ENCODE peak calls at places on chromosomes 7 and 10, in four cellular contexts. G, H, M and Y are unnamed samples. For H3K4me1, the result is how much of the 10 kb centered on the place peaks cover.

GRCh38 chr7:106071356-106071998 is 40.6 kb downstream of the SYPL1 start:
- DNase-seq in G (no peak), H (peak), M (peak), Y (no peak)

GRCh38 chr10:73517166-73517888 is 21.5 kb upstream of the PPP3CB start:
- DNase-seq in G (no peak), H (no peak), M (peak), Y (peak)

GRCh38 chr7:27723086-27723485 is 16.9 kb upstream of the TAX1BP1 start:
- DNase-seq in G (no peak), H (no peak), M (no peak), Y (no peak)

GRCh38 chr10:96673318-96674099 is 46.8 kb downstream of the PIK3AP1 start:
- DNase-seq in G (no peak), H (peak), M (no peak), Y (peak)

GRCh38 chr10:99694171-99694570 is 34.9 kb downstream of the ENTPD7 start:
- DNase-seq in G (no peak), H (no peak), M (no peak), Y (no peak)

GRCh38 chr7:107857541-107857912 is 33.5 kb upstream of the DLD start:
- DNase-seq in G (no peak), H (no peak), M (no peak), Y (no peak)

GRCh38 chr10:100600218-100600617 is 64.5 kb downstream of the HIF1AN start:
- DNase-seq in G (no peak), H (no peak), M (no peak), Y (no peak)

GRCh38 chr7:141001122-141001521 is 13.6 kb downstream of the MRPS33 start:
- DNase-seq in G (no peak), H (no peak), M (no peak), Y (no peak)

GRCh38 chr10:49602380-49603023 is 7.6 kb upstream of the SLC18A3 start:
- DNase-seq in G (no peak), H (no peak), M (no peak), Y (peak)

GRCh38 chr10:80253266-80253962 is 36.0 kb downstream of the MAT1A start:
- DNase-seq in G (no peak), H (peak), M (no peak), Y (no peak)

GRCh38 chr10:70193391-70193844 is 23.1 kb upstream of the SAR1A start:
- DNase-seq in G (no peak), H (no peak), M (no peak), Y (no peak)

GRCh38 chr7:29468196-29468595 is 95.4 kb upstream of the PRR15 start:
- DNase-seq in G (no peak), H (no peak), M (no peak), Y (no peak)

GRCh38 chr7:106153891-106154449 is 41.9 kb upstream of the SYPL1 start:
- DNase-seq in G (peak), H (peak), M (peak), Y (peak)

GRCh38 chr7:39353615-39354376 is 212.4 kb upstream of the YAE1 start:
- DNase-seq in G (no peak), H (no peak), M (peak), Y (no peak)

DNA sequence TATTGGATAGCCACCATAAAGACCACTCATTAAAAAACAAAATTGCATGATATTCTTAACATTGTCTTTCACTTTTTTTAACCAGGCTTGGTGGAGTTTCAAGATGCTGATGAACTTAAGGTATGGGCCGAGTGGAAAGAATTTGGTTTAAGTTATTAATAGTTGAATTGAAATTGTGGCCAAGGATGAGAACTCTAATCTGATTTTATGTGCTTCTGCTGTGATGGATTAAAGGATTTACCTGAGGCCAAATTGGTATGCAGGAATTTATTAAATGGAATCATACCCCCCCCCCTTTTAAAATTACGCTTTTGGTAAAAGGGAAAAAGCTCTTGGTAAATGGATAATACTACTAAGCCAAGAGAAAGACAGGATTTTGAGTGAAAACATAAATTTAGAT is 33.8 kb upstream of the TOMM7 start:
- DNase-seq in G (no peak), H (no peak), M (no peak), Y (no peak)
- H3K4me1 ChIP-seq in G (half or more), H (under half), M (under half), Y (under half)

DNA sequence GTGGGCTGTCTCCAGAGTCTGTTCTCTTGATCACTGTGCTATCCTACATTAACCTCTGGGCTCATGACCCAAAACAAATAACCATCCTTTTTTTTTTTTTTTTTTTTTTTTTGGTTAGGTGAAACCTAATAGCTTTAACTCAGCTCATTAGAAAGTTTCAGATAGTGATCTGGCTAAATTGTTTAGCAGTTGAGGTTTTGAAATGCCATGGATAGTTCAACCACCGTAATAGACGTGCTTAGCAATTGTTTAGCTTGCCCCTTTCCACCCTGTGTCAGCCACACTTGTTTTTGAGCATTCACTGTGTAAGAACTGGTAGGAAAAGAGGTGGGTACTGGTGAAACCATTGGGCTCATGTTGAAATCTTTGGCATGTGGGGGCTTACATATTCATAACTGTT is 3.8 kb downstream of the PLCE1 start:
- DNase-seq in G (no peak), H (no peak), M (peak), Y (no peak)
- H3K4me1 ChIP-seq in G (half or more), H (under half), M (under half), Y (half or more)

DNA sequence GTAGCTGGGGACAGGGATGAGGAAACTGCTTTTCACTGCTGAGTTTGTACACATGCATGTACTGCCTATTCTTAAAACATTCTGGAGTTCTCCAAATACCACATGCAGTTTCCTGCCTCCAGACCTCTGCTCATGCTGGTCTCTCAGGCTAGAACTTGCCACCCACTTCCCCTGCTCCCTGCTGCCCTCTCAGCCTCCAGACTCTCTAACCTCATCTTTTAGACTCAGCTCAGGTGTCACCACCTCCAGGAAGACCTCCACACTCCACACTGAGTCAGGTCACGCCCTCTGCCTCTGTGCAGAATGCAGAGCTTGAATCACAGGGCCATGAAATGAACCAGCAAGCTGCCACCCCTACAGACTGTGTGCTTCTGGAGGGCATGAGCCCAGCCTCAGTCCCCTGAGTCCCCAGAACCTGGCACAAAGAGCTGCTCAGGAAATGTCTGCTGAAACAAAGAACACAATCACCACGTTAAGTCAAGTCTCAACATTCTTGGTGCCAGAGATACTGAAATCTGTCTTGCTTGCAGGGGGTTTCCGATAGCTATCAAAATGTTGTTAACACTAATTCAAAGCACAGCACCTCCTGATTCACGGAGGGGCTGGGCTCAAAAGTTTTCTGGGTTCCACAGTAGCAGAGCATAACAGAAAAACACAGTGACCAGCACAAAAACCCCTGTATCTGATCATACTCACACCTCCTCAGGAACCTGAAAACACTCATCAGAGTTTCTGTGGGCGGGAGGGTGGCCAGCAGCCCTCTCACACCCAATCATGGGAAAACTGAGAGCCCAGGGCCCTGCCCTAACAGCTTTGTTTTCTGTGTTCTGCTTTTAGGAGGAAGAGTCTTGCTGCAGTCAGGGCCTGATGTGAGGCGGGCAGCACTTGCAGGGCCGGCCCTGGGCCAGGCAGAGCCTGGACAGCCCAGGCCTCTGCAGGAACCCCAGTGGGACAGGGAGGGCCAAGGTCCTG is 21.1 kb downstream of the FAM53B start:
- DNase-seq in G (no peak), H (peak), M (peak), Y (no peak)
- H3K4me1 ChIP-seq in G (under half), H (half or more), M (under half), Y (under half)

GRCh38 chr10:754914-755313 is 65.4 kb upstream of the DIP2C start:
- DNase-seq in G (no peak), H (no peak), M (no peak), Y (no peak)

GRCh38 chr10:760622-761021 is 71.2 kb upstream of the DIP2C start:
- DNase-seq in G (no peak), H (no peak), M (no peak), Y (no peak)

GRCh38 chr10:761376-761775 is 71.9 kb upstream of the DIP2C start:
- DNase-seq in G (no peak), H (peak), M (no peak), Y (no peak)

DNA sequence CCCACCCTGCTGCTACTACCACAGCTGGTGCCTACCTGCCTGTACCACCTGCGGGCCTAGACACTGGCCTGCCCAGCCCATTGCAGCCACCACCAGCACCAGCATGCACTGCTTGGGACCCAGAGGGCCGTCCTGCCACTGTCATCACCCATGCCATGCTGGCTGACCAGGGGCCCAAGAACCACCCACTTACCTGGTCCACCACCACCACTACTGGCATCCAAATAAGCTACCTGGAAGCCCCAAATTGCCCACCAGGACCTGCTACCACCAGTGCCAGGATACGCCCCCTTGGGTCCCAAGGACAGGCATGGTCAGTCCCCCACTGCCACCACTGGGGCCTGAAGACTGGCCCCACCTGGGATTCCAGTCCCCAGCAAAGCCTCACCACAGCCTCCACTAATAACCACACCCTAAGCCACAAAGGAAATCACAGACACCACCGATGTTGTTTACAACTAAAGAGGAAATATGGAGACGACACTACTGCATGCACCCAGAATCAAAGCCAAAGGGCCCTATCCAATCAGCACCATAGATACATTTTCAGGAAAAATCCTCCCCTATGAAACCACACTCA is 70.5 kb upstream of the DIP2C start:
- DNase-seq in G (no peak), H (peak), M (no peak), Y (no peak)
- H3K4me1 ChIP-seq in G (under half), H (under half), M (under half), Y (under half)